ENCODE peak calls at places on chromosomes 7 and 10, in seven cellular contexts. H is tibial nerve, P is cardiac fibroblast, N is cardiac muscle cell, B is colonic mucosa, O is dorsolateral prefrontal cortex, R is WTC11. E is an unnamed sample.

GRCh38 chr7:39054731-39055130 is 77.0 kb downstream of the POU6F2 start:
- DNase-seq in P (no peak), N (no peak), R (no peak), B (no peak), O (no peak), H (no peak), E (no peak)

GRCh38 chr7:92634924-92635519 is 44.8 kb upstream of the FAM133B start:
- DNase-seq in P (peak), H (no peak), B (peak), O (no peak), R (no peak), N (no peak), E (no peak)

GRCh38 chr7:132509667-132510066 is 66.6 kb downstream of the PLXNA4 start:
- DNase-seq in N (no peak), P (no peak), B (no peak), H (no peak), R (no peak), O (no peak), E (no peak)

GRCh38 chr7:74093671-74094223 is 10.1 kb downstream of the LIMK1 start:
- DNase-seq in H (no peak), B (no peak), N (no peak), P (no peak), R (no peak), O (no peak), E (no peak)

GRCh38 chr10:19168584-19168983 is 120.0 kb downstream of the MALRD1 start:
- DNase-seq in P (peak), H (no peak), R (peak), B (no peak), O (no peak), N (peak), E (peak)

GRCh38 chr7:12584940-12585339 is 14.4 kb downstream of the SCIN start:
- DNase-seq in P (peak), O (no peak), R (no peak), N (no peak), B (peak), H (peak), E (no peak)

GRCh38 chr10:107440741-107441140 is 276.2 kb upstream of the SORCS1 start:
- DNase-seq in B (no peak), N (no peak), O (no peak), H (no peak), P (no peak), R (no peak), E (no peak)

GRCh38 chr7:146660839-146661238 is 544.2 kb downstream of the CNTNAP2 start:
- DNase-seq in H (no peak), N (peak), R (no peak), O (no peak), B (no peak), P (no peak), E (no peak)

GRCh38 chr10:61950449-61951143 is 49.1 kb downstream of the ARID5B start:
- DNase-seq in P (no peak), H (no peak), B (no peak), R (no peak), O (no peak), N (no peak), E (no peak)

GRCh38 chr10:49629286-49629915 is 15.6 kb downstream of the CHAT start:
- DNase-seq in H (no peak), N (no peak), R (peak), O (no peak), P (no peak), B (no peak), E (no peak)

GRCh38 chr10:126902157-126902556 is 3.1 kb upstream of the DOCK1 start:
- DNase-seq in O (no peak), B (no peak), P (peak), N (no peak), R (no peak), H (no peak), E (no peak)

GRCh38 chr7:2897023-2897422 is 52.9 kb upstream of the GNA12 start:
- DNase-seq in R (peak), N (no peak), B (no peak), O (no peak), H (no peak), P (no peak), E (no peak)
- TF ChIP-seq CTCF in R (peak), N (no peak), B (no peak), O (no peak), H (no peak), P (no peak), E (peak)

GRCh38 chr7:88401009-88401623 is 94.4 kb upstream of the STEAP4 start:
- DNase-seq in N (peak), B (no peak), O (no peak), R (no peak), P (peak), H (no peak), E (no peak)
- TF ChIP-seq CTCF in N (peak), B (peak), O (peak), R (peak), P (peak), H (no peak), E (peak)

GRCh38 chr7:41323811-41324210 is 379.1 kb downstream of the INHBA start:
- DNase-seq in N (no peak), R (no peak), B (no peak), H (no peak), P (no peak), O (no peak), E (no peak)

GRCh38 chr7:41328544-41328943 is 374.3 kb downstream of the INHBA start:
- DNase-seq in O (no peak), H (no peak), R (no peak), P (no peak), N (no peak), B (no peak), E (no peak)

GRCh38 chr7:41331194-41331593 is 371.7 kb downstream of the INHBA start:
- DNase-seq in R (no peak), O (no peak), H (no peak), P (no peak), N (no peak), B (no peak), E (no peak)

GRCh38 chr7:41326616-41327015 is 376.3 kb downstream of the INHBA start:
- DNase-seq in N (no peak), O (no peak), P (no peak), R (no peak), B (no peak), H (no peak), E (no peak)

DNA sequence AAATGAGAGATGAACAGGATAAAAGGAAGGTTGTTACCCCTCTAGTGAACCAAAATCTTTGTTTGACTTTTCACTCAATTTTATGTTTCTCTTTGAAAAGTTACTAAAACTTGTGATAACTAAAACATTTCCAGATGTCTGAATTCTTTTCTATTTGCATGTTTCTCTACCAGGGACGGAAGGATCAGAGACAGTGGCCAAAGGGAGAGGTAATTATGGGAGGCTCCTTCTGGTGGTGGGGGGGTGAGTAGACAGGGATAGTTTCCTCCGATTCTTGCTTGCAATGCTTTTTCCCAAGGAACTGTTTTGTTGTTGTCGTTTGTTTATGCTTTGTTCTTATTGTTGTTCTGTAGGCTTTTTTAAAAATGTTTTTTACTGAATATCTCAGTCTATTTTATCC is 374.8 kb downstream of the INHBA start:
- DNase-seq in H (no peak), O (no peak), R (no peak), N (no peak), P (no peak), B (no peak), E (no peak)
- TF ChIP-seq CTCF in H (no peak), O (no peak), R (no peak), N (no peak), P (no peak), B (no peak), E (no peak)

DNA sequence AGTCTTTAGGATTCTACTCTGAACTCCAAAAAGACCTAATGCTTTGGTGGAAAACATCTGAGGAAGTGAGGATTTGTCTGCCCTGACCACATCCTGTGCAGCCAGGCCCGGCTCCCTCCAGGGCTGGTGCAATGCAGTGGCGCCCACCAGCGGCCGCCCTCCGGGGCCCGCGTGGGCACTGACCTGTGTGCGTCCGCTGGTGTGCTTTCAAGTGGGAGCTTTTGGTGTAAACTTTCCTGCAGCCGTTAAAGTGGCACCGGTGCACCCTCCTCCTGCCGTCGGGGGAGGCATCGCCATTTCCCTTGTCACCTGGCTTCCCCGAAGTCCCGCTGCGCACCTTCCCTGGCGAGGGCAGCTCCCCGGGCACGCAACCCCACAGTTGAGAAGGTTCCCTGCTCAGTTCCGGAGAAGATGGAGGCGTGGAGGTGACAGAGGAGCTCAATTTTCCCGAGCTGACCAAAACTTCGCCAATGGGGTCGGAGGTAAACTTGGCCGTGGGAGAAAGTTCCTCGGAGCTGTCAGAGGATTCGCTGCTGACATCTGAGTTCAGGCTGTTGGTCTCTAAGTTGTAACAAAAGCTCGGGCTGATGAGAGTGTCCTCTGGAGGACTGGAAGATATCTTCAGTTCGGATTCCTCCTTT is 3.4 kb downstream of the KLF6 start:
- DNase-seq in P (peak), H (no peak), R (peak), N (no peak), O (no peak), B (peak), E (peak)
- TF ChIP-seq CTCF in P (peak), H (peak), R (no peak), N (peak), O (peak), B (no peak), E (no peak)

DNA sequence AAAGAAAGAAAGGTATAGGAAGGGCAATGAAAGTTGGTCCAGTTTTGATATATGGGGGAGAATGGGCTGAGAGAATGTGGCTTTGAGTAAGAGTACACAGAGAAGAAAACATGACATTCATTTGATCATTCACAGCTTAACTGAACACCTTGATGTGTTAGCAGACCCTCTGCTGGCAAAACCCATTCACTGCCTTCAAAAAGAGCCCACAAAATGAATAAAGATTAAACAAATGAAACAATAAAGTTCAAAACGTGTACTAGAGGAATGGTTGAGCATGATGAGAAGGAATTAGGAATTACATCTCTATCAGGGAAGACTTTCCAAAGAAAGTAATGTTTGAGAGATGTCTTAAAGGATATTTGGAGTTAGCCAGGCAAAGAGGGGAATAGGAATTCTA is 2.1 kb downstream of the WEE2 start:
- DNase-seq in P (no peak), R (no peak), B (no peak), O (no peak), N (no peak), H (no peak), E (no peak)
- TF ChIP-seq CTCF in P (no peak), R (no peak), B (no peak), O (no peak), N (no peak), H (no peak), E (no peak)

DNA sequence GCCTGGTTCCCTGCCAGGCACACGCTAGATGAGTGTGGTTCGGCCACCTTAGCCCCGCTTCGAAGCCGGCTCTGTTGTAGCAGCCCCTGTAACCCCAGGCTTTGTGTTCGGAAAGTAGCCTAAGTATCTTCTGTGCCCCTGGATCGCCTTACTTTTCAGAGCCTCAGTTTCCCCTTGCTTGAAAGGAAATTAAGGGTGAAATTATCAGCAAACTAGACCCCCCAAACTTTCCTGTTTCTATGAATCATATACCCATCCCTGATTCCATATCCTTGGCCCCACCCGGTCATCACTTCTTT is 312 bp downstream of the PDCD11 start:
- DNase-seq in B (no peak), N (no peak), R (no peak), O (no peak), H (no peak), P (no peak), E (no peak)
- TF ChIP-seq CTCF in B (no peak), N (no peak), R (no peak), O (no peak), H (no peak), P (no peak), E (no peak)

DNA sequence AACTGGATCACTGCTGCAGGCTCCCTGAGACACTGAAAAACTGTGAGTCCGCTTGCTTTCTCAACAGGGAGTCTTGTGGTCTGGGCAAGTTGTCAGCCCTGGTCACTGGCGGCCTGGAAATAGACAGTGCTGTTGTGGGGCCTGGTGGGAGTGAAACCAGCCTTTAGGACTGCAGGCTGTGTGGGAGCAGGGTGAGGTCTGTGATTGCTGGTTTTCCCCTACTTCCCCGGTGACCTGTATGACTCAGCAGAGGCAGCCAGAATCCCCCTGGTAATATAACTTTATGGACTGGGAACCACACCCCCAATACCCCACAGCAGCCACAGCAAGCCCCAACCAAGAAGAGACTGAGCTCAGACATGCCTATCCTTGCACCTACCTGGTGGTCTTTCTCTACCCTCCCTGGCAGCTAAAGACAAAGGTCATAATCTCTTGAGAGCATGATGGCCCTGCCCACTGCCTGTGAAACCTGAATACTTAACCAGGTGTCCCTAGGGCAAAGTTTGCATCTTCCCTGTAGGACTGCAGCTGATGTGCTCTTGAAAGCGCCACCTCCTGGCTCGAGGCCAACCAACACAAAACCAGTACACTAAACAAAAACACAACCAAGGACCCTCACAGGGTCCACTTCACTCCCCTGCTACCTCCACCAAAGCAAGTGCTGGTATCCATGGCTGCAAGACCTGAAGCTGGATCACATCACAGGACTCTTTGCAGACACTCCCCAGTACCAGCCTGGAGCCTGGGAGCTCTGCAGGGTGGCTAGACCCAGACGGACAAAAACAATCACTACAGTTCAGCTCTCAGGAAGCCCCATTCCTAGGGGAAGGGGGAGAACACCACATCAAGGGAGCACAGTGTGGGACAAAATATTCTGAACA is 7.2 kb upstream of the ADAM22 start:
- DNase-seq in P (peak), B (peak), R (peak), O (no peak), N (no peak), H (no peak), E (no peak)
- TF ChIP-seq CTCF in P (no peak), B (no peak), R (peak), O (no peak), N (no peak), H (no peak), E (peak)

GRCh38 chr7:128010392-128011078 is 20.7 kb downstream of the LRRC4 start:
- DNase-seq in P (no peak), R (no peak), N (no peak), B (no peak), O (no peak), H (no peak), E (no peak)
- TF ChIP-seq CTCF in P (peak), R (no peak), N (peak), B (no peak), O (no peak), H (no peak), E (no peak)